ENCODE peak calls at places on chromosomes 7 and 10, in six cellular contexts. R is left lobe of liver, V is neural crest cell, Z is NCI-H345, G is ACHN, F is iPS DF 6.9. P is an unnamed sample.

GRCh38 chr7:82179311-82179710 is 264.3 kb downstream of the CACNA2D1 start:
- DNase-seq in R (no peak), V (no peak), Z (no peak), G (no peak), F (no peak), P (no peak)

GRCh38 chr10:120180160-120180559 is 276.9 kb upstream of the PLPP4 start:
- DNase-seq in R (no peak), V (no peak), Z (no peak), G (no peak), F (no peak), P (no peak)

GRCh38 chr7:100486753-100487446 is 3.2 kb downstream of the NYAP1 start:
- DNase-seq in R (no peak), V (no peak), Z (no peak), G (peak), F (no peak), P (no peak)

GRCh38 chr7:620052-620451 is 100.4 kb upstream of the PDGFA start:
- DNase-seq in R (no peak), V (no peak), Z (no peak), G (no peak), F (no peak), P (no peak)

GRCh38 chr7:26199301-26200112 is 1.0 kb downstream of the HNRNPA2B1 start:
- DNase-seq in R (peak), V (no peak), Z (peak), G (peak), F (no peak), P (no peak)

GRCh38 chr7:130139193-130139950 is 65.8 kb downstream of the TMEM209 start:
- DNase-seq in R (no peak), V (no peak), Z (no peak), G (no peak), F (no peak), P (no peak)

GRCh38 chr10:113000876-113001598 is 51.0 kb downstream of the TCF7L2 start:
- DNase-seq in R (no peak), V (no peak), Z (no peak), G (peak), F (no peak), P (no peak)

GRCh38 chr10:124612611-124613498 is 131.3 kb downstream of the FAM53B start:
- DNase-seq in R (no peak), V (no peak), Z (no peak), G (peak), F (no peak), P (peak)

GRCh38 chr7:19239951-19240350 is 94.7 kb upstream of the FERD3L start:
- DNase-seq in R (no peak), V (no peak), Z (no peak), G (no peak), F (no peak), P (no peak)

GRCh38 chr7:156950381-156950858 is 908 bp downstream of the NOM1 start:
- DNase-seq in R (no peak), V (no peak), Z (no peak), G (peak), F (no peak), P (no peak)

GRCh38 chr10:34666008-34666700 is 148.9 kb downstream of the PARD3 start:
- DNase-seq in R (no peak), V (no peak), Z (no peak), G (peak), F (no peak), P (no peak)

GRCh38 chr10:24456319-24456718 is 247.4 kb downstream of the KIAA1217 start:
- DNase-seq in R (no peak), V (no peak), Z (no peak), G (peak), F (no peak), P (no peak)

GRCh38 chr10:84825330-84825729 is 496.9 kb downstream of the CCSER2 start:
- DNase-seq in R (no peak), V (no peak), Z (no peak), G (peak), F (no peak), P (no peak)

GRCh38 chr7:35761882-35762720 is 38.8 kb upstream of the SEPTIN7 start:
- DNase-seq in R (no peak), V (no peak), Z (no peak), G (no peak), F (no peak), P (no peak)

GRCh38 chr10:133104076-133104965 is 16.6 kb downstream of the ADGRA1 start:
- DNase-seq in R (no peak), V (no peak), Z (no peak), G (no peak), F (no peak), P (no peak)

GRCh38 chr10:95411635-95412034 is 120.8 kb upstream of the PDLIM1 start:
- DNase-seq in R (no peak), V (no peak), Z (no peak), G (no peak), F (no peak), P (no peak)

GRCh38 chr10:6200588-6201510 is 1.9 kb upstream of the PFKFB3 start:
- DNase-seq in R (peak), V (peak), Z (peak), G (peak), F (no peak), P (peak)

GRCh38 chr7:55252386-55252785 is 112.8 kb upstream of the LANCL2 start:
- DNase-seq in R (no peak), V (no peak), Z (no peak), G (no peak), F (no peak), P (no peak)

GRCh38 chr7:149856-150636 is 42.3 kb upstream of the FAM20C start:
- DNase-seq in R (peak), V (peak), Z (no peak), G (no peak), F (no peak), P (no peak)

GRCh38 chr10:92844746-92845145 is 3.6 kb upstream of the EXOC6 start:
- DNase-seq in R (no peak), V (no peak), Z (no peak), G (no peak), F (no peak), P (no peak)

GRCh38 chr10:11359849-11360248 is 251.6 kb downstream of the USP6NL start:
- DNase-seq in R (no peak), V (no peak), Z (no peak), G (no peak), F (no peak), P (no peak)

GRCh38 chr10:12241810-12242529 is 46.0 kb downstream of the CDC123 start:
- DNase-seq in R (no peak), V (no peak), Z (no peak), G (no peak), F (no peak), P (no peak)

GRCh38 chr10:373015-373414 is 237.8 kb downstream of the ZMYND11 start:
- DNase-seq in R (peak), V (no peak), Z (no peak), G (no peak), F (no peak), P (no peak)

GRCh38 chr7:142542938-142543337 is 206.3 kb upstream of the PRSS1 start:
- DNase-seq in R (no peak), V (no peak), Z (no peak), G (peak), F (no peak), P (no peak)

GRCh38 chr10:58963101-58963534 is 213.3 kb upstream of the PHYHIPL start:
- DNase-seq in R (no peak), V (no peak), Z (no peak), G (peak), F (no peak), P (no peak)

GRCh38 chr7:69780377-69780776 is 182.1 kb downstream of the AUTS2 start:
- DNase-seq in R (no peak), V (no peak), Z (peak), G (no peak), F (peak), P (no peak)

P was measured in H1.